ENCODE peak calls at places on chromosome 2, in five cellular contexts. Z is mesenchymal stem cell, X is neuronal stem cell, F is H1, E is trophoblast cell. P is an unnamed sample.

GRCh38 chr2:1804251-1804855 is 60.0 kb upstream of the PXDN start:
- DNase-seq in X (no peak), F (no peak), E (no peak), Z (no peak), P (no peak)

GRCh38 chr2:78979380-78980238 is 45.9 kb upstream of the REG3G start:
- DNase-seq in E (peak; percentile 23), F (peak; percentile 17), Z (peak; percentile 51), X (peak; percentile 76), P (peak; percentile 67)

GRCh38 chr2:196586511-196586991 is 53.0 kb upstream of the CCDC150 start:
- DNase-seq in F (no peak), X (no peak), E (no peak), Z (peak; percentile 82), P (no peak)

GRCh38 chr2:97936199-97936598 is 59.5 kb downstream of the TMEM131 start:
- DNase-seq in Z (peak; percentile 26), X (peak; percentile 33), F (peak; percentile 17), E (no peak), P (peak; percentile 69)

GRCh38 chr2:1227289-1227900 is 185.9 kb upstream of the TPO start:
- DNase-seq in Z (no peak), X (no peak), E (no peak), F (no peak), P (no peak)

GRCh38 chr2:197092431-197092830 is 165.9 kb upstream of the PGAP1 start:
- DNase-seq in E (no peak), F (no peak), X (no peak), Z (peak; percentile 92), P (no peak)

GRCh38 chr2:172372436-172372835 is 55.0 kb upstream of the ITGA6 start:
- DNase-seq in F (no peak), E (peak; percentile 89), X (no peak), Z (no peak), P (no peak)

GRCh38 chr2:10303634-10304378 is 1.1 kb downstream of the HPCAL1 start:
- DNase-seq in X (peak; percentile 39), E (no peak), Z (peak; percentile 50), F (no peak), P (no peak)

GRCh38 chr2:148888003-148888501 is 13.0 kb downstream of the KIF5C start:
- DNase-seq in Z (no peak), E (no peak), X (peak; percentile 44), F (no peak), P (peak; percentile 49)

GRCh38 chr2:217953531-217953932 is 49.3 kb downstream of the TNS1 start:
- DNase-seq in Z (no peak), X (no peak), F (no peak), E (no peak), P (no peak)

GRCh38 chr2:122794100-122794499 is 1038.6 kb downstream of the TSN start:
- DNase-seq in X (no peak), E (no peak), Z (no peak), F (no peak), P (no peak)

GRCh38 chr2:27261926-27262298 is 935 bp downstream of the SLC30A3 start:
- DNase-seq in X (no peak), F (no peak), E (no peak), Z (no peak), P (no peak)

GRCh38 chr2:101698419-101699190 is 1.1 kb downstream of the MAP4K4 start:
- DNase-seq in F (no peak), X (no peak), Z (peak; percentile 44), E (no peak), P (no peak)

GRCh38 chr2:239390546-239391285 is 10.1 kb downstream of the HDAC4 start:
- DNase-seq in Z (no peak), X (no peak), E (peak; percentile 33), F (no peak), P (no peak)

GRCh38 chr2:221485500-221485870 is 86.6 kb downstream of the EPHA4 start:
- DNase-seq in F (no peak), E (no peak), Z (no peak), X (no peak), P (no peak)

GRCh38 chr2:119579457-119580295 is 35.4 kb downstream of the CFAP221 start:
- DNase-seq in F (no peak), Z (no peak), E (no peak), X (no peak), P (no peak)

GRCh38 chr2:62456721-62457539 is 49.1 kb downstream of the TMEM17 start:
- DNase-seq in F (peak; percentile 44), E (peak; percentile 63), X (peak; percentile 83), Z (peak; percentile 68), P (peak; percentile 88)

GRCh38 chr2:140246957-140247356 is 1466.8 kb upstream of the NXPH2 start:
- DNase-seq in X (no peak), Z (no peak), F (no peak), E (no peak), P (no peak)

GRCh38 chr2:183162362-183162761 is 38.1 kb downstream of the NUP35 start:
- DNase-seq in X (no peak), Z (no peak), E (no peak), F (no peak), P (no peak)

GRCh38 chr2:190912731-190913130 is 32.1 kb downstream of the GLS start:
- DNase-seq in Z (no peak), X (no peak), F (no peak), E (no peak), P (no peak)

GRCh38 chr2:190910341-190911136 is 29.9 kb downstream of the GLS start:
- DNase-seq in E (no peak), F (no peak), X (no peak), Z (peak; percentile 71), P (no peak)

GRCh38 chr2:190913725-190914124 is 33.1 kb downstream of the GLS start:
- DNase-seq in F (no peak), Z (no peak), X (no peak), E (no peak), P (no peak)

GRCh38 chr2:190909680-190910079 is 29.1 kb downstream of the GLS start:
- DNase-seq in F (no peak), Z (no peak), E (no peak), X (no peak), P (no peak)

GRCh38 chr2:190911813-190912212 is 31.2 kb downstream of the GLS start:
- DNase-seq in E (no peak), F (no peak), X (no peak), Z (peak; percentile 58), P (no peak)
- H2AFZ ChIP-seq in E (no peak overlapping the region), F (no peak overlapping the region), X (no peak overlapping the region), Z (no peak overlapping the region), P (no peak overlapping the region)

DNA sequence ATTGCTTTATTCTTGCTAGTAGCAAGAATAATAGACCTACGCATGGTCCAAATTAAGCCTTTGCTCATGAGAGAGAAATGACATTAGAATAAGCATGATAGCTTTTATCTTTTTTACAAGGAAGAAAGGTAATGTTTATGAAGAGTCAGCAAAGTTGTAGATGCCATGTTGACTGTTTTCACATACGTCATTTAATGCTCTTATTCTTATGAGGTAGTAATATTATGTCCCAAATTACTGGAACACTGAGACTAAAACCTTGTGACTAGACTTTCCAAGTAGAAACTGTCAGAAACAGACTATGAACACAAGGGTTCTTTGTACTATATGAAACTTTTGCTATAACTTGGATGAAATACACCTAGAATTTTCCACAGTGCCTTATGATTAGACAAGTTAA is 552.8 kb upstream of the SLC8A1 start:
- DNase-seq in Z (no peak), F (no peak), E (no peak), X (no peak), P (no peak)
- H2BK12ac ChIP-seq in Z (no peak overlapping the region), F (no peak overlapping the region), E (no peak overlapping the region), X (no peak overlapping the region), P (no peak overlapping the region)

GRCh38 chr2:195363496-195363895 is 293.5 kb upstream of the SLC39A10 start:
- DNase-seq in F (no peak), E (no peak), X (no peak), Z (no peak), P (no peak)

GRCh38 chr2:195360242-195360641 is 296.8 kb upstream of the SLC39A10 start:
- DNase-seq in F (no peak), Z (no peak), E (no peak), X (no peak), P (no peak)

GRCh38 chr2:195356026-195356425 is 301.0 kb upstream of the SLC39A10 start:
- DNase-seq in F (no peak), X (no peak), E (no peak), Z (no peak), P (no peak)

GRCh38 chr2:195356920-195357440 is 300.0 kb upstream of the SLC39A10 start:
- DNase-seq in Z (no peak), E (peak; percentile 58), X (no peak), F (no peak), P (no peak)

GRCh38 chr2:195359043-195359735 is 297.8 kb upstream of the SLC39A10 start:
- DNase-seq in Z (no peak), E (no peak), X (no peak), F (no peak), P (no peak)
- H2AFZ ChIP-seq in Z (no peak overlapping the region), E (no peak overlapping the region), X (no peak overlapping the region), F (no peak overlapping the region), P (no peak overlapping the region)

DNA sequence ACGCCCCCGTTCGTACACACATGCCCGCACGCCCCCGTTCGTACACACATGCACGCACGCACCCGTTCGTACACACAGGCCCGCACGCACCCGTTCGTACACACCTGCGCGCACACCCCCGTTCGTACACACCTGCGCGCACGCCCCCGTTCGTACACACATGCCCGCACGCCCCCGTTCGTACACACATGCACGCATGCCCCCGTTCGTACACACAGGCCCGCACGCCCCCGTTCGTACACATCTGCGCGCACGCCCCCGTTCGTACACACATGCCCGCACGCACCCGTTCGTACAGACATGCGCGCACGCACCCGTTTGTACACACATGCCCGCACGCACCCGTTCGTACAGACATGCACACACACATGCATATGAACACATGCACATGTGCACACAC is 45.7 kb downstream of the SPP2 start:
- DNase-seq in E (no peak), Z (no peak), X (no peak), F (no peak), P (no peak)
- H2BK12ac ChIP-seq in E (no peak overlapping the region), Z (no peak overlapping the region), X (no peak overlapping the region), F (no peak overlapping the region), P (no peak overlapping the region)

DNA sequence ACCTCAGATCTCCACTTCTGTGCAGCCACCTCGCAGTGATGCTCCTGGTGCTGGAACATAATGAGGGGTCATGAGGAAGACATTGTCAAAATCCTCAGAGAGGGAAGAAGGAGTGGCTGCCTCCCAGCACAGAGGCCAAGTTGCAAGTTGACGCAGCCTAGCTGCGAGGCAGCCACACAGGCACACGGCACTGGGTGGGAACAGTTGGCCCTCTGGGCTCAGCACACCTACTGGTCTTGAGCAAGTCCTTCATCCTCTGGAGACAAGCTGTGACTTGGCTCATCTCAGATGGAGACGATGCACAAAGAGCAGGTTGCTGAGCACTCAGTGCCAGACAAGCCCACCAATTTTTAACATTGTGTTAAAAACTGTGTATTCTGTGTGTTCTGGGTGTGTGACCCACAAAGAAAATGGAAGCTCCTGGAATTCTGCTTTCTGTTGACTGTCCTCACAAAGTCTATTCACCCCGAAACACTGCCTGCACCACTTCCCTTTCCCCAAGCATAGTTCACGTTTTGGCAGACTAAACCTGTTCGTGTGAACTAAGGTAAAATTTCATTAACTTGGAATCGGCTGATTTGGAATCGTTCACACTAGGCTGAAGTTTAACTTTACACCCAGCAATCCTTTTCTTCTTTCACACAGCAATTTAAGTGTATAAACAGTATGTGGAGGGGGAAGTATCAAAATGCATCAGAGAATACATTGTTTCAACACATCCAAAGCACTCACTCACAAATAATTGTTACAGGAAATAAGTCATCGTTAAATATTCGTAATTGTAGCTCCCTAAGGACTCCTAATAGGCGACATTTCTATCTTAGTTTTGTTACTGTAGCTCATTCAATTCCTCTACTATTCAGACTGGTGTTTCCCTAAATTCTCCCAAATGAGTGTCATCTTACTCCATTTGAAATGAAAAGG is 266.6 kb upstream of the ID2 start:
- DNase-seq in F (no peak), Z (no peak), E (no peak), X (no peak), P (no peak)
- H2AFZ ChIP-seq in F (no peak overlapping the region), Z (no peak overlapping the region), E (no peak overlapping the region), X (no peak overlapping the region), P (no peak overlapping the region)

GRCh38 chr2:203715744-203716143 is 9.3 kb downstream of the CD28 start:
- DNase-seq in Z (no peak), X (no peak), E (no peak), F (no peak), P (no peak)
- H2BK12ac ChIP-seq in Z (no peak overlapping the region), X (no peak overlapping the region), E (no peak overlapping the region), F (no peak overlapping the region), P (no peak overlapping the region)